ENCODE peak calls at places on chromosomes 16 and 17, in nine cellular contexts. One of them, this sample, is unnamed.
A peak's percentile ranks its signal among the peaks of the same experiment; 100 is the strongest.

GRCh38 chr17:8126306-8127066 is 2.6 kb upstream of the HES7 start:
- DNase-seq in body of pancreas: peak; percentile 56
- DNase-seq in caudate nucleus: peak; percentile 55
- DNase-seq in upper lobe of right lung: peak; percentile 74
- DNase-seq in cardiac muscle cell: no peak
- DNase-seq in adrenal gland: peak; percentile 45
- DNase-seq in lower lobe of right lung: no peak
- DNase-seq in right cardiac atrium: peak; percentile 77
- DNase-seq in SK-N-SH: peak; percentile 84
- DNase-seq in this sample: no peak

GRCh38 chr17:81409190-81409935 is 14.1 kb downstream of the BAHCC1 start:
- DNase-seq in SK-N-SH: peak; percentile 69
- DNase-seq in right cardiac atrium: no peak
- DNase-seq in body of pancreas: no peak
- DNase-seq in lower lobe of right lung: no peak
- DNase-seq in cardiac muscle cell: no peak
- DNase-seq in upper lobe of right lung: no peak
- DNase-seq in adrenal gland: peak; percentile 68
- DNase-seq in caudate nucleus: no peak
- DNase-seq in this sample: no peak

GRCh38 chr17:76444518-76445311 is 8.2 kb downstream of the UBE2O start:
- DNase-seq in upper lobe of right lung: no peak
- DNase-seq in adrenal gland: no peak
- DNase-seq in body of pancreas: no peak
- DNase-seq in caudate nucleus: no peak
- DNase-seq in right cardiac atrium: no peak
- DNase-seq in cardiac muscle cell: no peak
- DNase-seq in lower lobe of right lung: no peak
- DNase-seq in SK-N-SH: no peak
- DNase-seq in this sample: peak; percentile 42

GRCh38 chr16:48123104-48123788 is 32.5 kb downstream of the ABCC12 start:
- DNase-seq in SK-N-SH: no peak
- DNase-seq in upper lobe of right lung: no peak
- DNase-seq in caudate nucleus: no peak
- DNase-seq in cardiac muscle cell: peak; percentile 95
- DNase-seq in lower lobe of right lung: no peak
- DNase-seq in right cardiac atrium: no peak
- DNase-seq in adrenal gland: peak; percentile 83
- DNase-seq in body of pancreas: no peak
- DNase-seq in this sample: peak; percentile 66

GRCh38 chr17:78707016-78707415 is 75.1 kb downstream of the CYTH1 start:
- DNase-seq in SK-N-SH: peak; percentile 45
- DNase-seq in lower lobe of right lung: no peak
- DNase-seq in caudate nucleus: no peak
- DNase-seq in adrenal gland: no peak
- DNase-seq in cardiac muscle cell: no peak
- DNase-seq in right cardiac atrium: no peak
- DNase-seq in upper lobe of right lung: no peak
- DNase-seq in body of pancreas: no peak
- DNase-seq in this sample: no peak

GRCh38 chr16:18789850-18790706 is at the start of gene RPS15A:
- DNase-seq in cardiac muscle cell: peak; percentile 98
- DNase-seq in body of pancreas: peak; percentile 96
- DNase-seq in upper lobe of right lung: peak; percentile 94
- DNase-seq in SK-N-SH: peak; percentile 97
- DNase-seq in caudate nucleus: peak; percentile 90
- DNase-seq in lower lobe of right lung: peak; percentile 96
- DNase-seq in adrenal gland: peak; percentile 96
- DNase-seq in right cardiac atrium: peak; percentile 97
- DNase-seq in this sample: peak; percentile 95

GRCh38 chr16:76226011-76226410 is 51.2 kb upstream of the CNTNAP4 start:
- DNase-seq in body of pancreas: no peak
- DNase-seq in right cardiac atrium: no peak
- DNase-seq in adrenal gland: no peak
- DNase-seq in upper lobe of right lung: no peak
- DNase-seq in cardiac muscle cell: no peak
- DNase-seq in lower lobe of right lung: no peak
- DNase-seq in SK-N-SH: no peak
- DNase-seq in caudate nucleus: no peak
- DNase-seq in this sample: no peak

GRCh38 chr17:14712471-14713075 is 411.7 kb downstream of the HS3ST3B1 start:
- DNase-seq in cardiac muscle cell: peak; percentile 52
- DNase-seq in SK-N-SH: no peak
- DNase-seq in body of pancreas: no peak
- DNase-seq in right cardiac atrium: no peak
- DNase-seq in adrenal gland: no peak
- DNase-seq in lower lobe of right lung: no peak
- DNase-seq in caudate nucleus: no peak
- DNase-seq in upper lobe of right lung: no peak
- DNase-seq in this sample: no peak

GRCh38 chr17:50150354-50151040 is at the start of gene PPP1R9B:
- DNase-seq in upper lobe of right lung: no peak
- DNase-seq in SK-N-SH: peak; percentile 62
- DNase-seq in lower lobe of right lung: no peak
- DNase-seq in adrenal gland: no peak
- DNase-seq in body of pancreas: no peak
- DNase-seq in cardiac muscle cell: no peak
- DNase-seq in caudate nucleus: no peak
- DNase-seq in right cardiac atrium: peak; percentile 58
- DNase-seq in this sample: no peak

GRCh38 chr16:87956169-87956770 is 5.0 kb downstream of the BANP start:
- DNase-seq in adrenal gland: no peak
- DNase-seq in caudate nucleus: no peak
- DNase-seq in body of pancreas: no peak
- DNase-seq in right cardiac atrium: peak; percentile 65
- DNase-seq in cardiac muscle cell: peak; percentile 62
- DNase-seq in lower lobe of right lung: peak; percentile 62
- DNase-seq in SK-N-SH: no peak
- DNase-seq in upper lobe of right lung: no peak
- DNase-seq in this sample: peak; percentile 78

GRCh38 chr17:72332367-72332766 is 211.5 kb downstream of the SOX9 start:
- DNase-seq in adrenal gland: no peak
- DNase-seq in lower lobe of right lung: no peak
- DNase-seq in SK-N-SH: no peak
- DNase-seq in caudate nucleus: no peak
- DNase-seq in upper lobe of right lung: no peak
- DNase-seq in body of pancreas: no peak
- DNase-seq in right cardiac atrium: no peak
- DNase-seq in cardiac muscle cell: no peak
- DNase-seq in this sample: no peak

GRCh38 chr17:66644311-66644710 is 190.6 kb upstream of the CACNG5 start:
- DNase-seq in caudate nucleus: no peak
- DNase-seq in SK-N-SH: no peak
- DNase-seq in adrenal gland: no peak
- DNase-seq in right cardiac atrium: no peak
- DNase-seq in lower lobe of right lung: no peak
- DNase-seq in upper lobe of right lung: no peak
- DNase-seq in cardiac muscle cell: no peak
- DNase-seq in body of pancreas: no peak
- DNase-seq in this sample: no peak

GRCh38 chr16:79401782-79402181 is 198.8 kb downstream of the MAF start:
- DNase-seq in right cardiac atrium: no peak
- DNase-seq in caudate nucleus: no peak
- DNase-seq in cardiac muscle cell: no peak
- DNase-seq in body of pancreas: no peak
- DNase-seq in upper lobe of right lung: no peak
- DNase-seq in SK-N-SH: no peak
- DNase-seq in lower lobe of right lung: no peak
- DNase-seq in adrenal gland: no peak
- DNase-seq in this sample: no peak

DNA sequence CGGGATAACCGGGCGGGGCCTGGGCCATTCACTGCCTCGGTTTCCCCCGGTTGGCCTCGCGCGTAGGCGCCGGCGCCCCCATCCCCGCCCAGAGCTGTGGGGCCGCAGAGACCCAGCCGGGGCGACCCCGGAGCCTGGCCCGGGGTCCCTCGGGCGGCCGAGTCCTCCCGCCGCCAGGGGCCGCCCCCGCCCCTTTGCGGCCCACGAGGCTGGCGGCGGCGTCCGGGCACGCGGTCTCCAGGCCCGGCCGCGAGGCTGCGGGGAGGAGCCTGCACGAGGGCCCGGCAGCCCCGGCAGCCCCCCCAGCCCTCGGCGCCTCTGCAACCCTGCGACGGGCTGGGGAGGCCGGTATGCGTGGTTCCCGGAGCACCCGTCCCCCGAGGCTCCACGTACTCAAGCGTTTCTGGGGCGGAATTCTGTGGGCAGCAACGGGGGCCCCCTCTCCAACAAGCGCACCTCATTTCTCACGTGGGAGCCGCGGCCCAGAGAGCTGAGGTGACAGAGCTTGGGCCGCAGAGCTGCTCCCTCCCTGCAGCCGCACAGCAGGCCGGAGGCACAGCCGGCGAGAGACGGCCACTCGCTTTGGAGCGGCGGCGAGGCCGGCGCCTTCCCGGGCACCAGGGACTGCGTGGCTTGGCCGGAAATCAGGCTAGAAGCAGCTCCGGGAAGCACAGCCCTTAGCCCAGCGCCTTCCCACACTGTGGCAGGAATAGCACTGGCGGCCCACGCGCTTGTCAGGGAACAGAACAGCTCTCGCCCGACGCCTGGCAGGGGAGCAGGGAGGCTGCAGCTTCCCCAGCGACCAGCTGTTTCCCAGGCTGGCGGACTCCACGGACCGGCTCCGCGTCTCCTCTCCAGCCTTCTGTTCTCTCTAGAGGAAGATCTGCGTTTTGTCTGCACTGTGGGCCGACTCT is 860 bp upstream of the LIMD2 start:
- DNase-seq in lower lobe of right lung: peak; percentile 67
- DNase-seq in SK-N-SH: peak; percentile 97
- DNase-seq in upper lobe of right lung: peak; percentile 80
- DNase-seq in adrenal gland: peak; percentile 49
- DNase-seq in right cardiac atrium: peak; percentile 93
- DNase-seq in cardiac muscle cell: peak; percentile 82
- DNase-seq in body of pancreas: peak; percentile 47
- DNase-seq in caudate nucleus: peak; percentile 15
- DNase-seq in this sample: peak; percentile 93
- H3K27ac ChIP-seq in lower lobe of right lung: peak overlapping the region; percentile 84
- H3K27ac ChIP-seq in SK-N-SH: peak overlapping the region; percentile 64
- H3K27ac ChIP-seq in upper lobe of right lung: peak overlapping the region; percentile 76
- H3K27ac ChIP-seq in adrenal gland: peak overlapping the region; percentile 50
- H3K27ac ChIP-seq in right cardiac atrium: peak overlapping the region; percentile 77
- H3K27ac ChIP-seq in cardiac muscle cell: peak overlapping the region; percentile 37
- H3K27ac ChIP-seq in body of pancreas: no peak overlapping the region
- H3K27ac ChIP-seq in caudate nucleus: peak overlapping the region; percentile 82
- H3K27ac ChIP-seq in this sample: peak overlapping the region; percentile 7

DNA sequence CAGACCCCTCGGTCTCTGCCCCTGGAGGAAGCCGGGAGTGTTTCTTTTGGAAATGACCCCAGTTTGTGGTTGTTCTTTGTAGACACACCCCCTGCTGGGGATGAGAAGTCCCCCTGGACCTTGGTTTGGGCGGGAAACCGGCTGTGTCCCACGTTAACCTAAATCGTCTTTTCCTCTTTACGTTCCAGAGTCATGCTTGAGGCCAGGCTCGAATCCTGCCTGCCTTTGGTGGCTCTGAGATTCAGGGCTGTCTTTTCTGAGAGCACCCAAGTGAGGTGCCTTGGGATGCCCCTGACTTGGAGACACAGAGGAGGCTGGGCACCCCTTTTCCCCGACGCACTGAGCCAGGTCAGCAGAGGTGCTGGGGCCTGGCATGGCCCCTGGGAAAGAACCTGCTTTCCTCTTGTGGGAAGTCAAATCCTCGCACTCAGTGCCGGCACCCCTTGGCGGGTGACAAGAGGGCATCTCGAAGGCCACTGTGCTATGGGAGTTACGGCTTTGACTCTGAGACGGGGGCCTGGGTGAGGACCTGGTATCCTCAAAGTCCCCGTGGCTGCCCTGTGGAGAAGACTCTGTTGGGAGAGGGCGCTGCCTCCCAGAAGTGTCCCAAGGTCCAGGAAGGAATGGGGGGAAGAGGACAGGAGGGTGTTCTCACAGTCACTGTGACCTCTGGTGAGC is 116.8 kb downstream of the METRNL start:
- DNase-seq in upper lobe of right lung: peak; percentile 62
- DNase-seq in body of pancreas: peak; percentile 3
- DNase-seq in caudate nucleus: no peak
- DNase-seq in lower lobe of right lung: peak; percentile 36
- DNase-seq in adrenal gland: no peak
- DNase-seq in right cardiac atrium: peak; percentile 65
- DNase-seq in cardiac muscle cell: peak; percentile 55
- DNase-seq in SK-N-SH: no peak
- DNase-seq in this sample: peak; percentile 75
- H3K27ac ChIP-seq in upper lobe of right lung: no peak overlapping the region
- H3K27ac ChIP-seq in body of pancreas: no peak overlapping the region
- H3K27ac ChIP-seq in caudate nucleus: no peak overlapping the region
- H3K27ac ChIP-seq in lower lobe of right lung: no peak overlapping the region
- H3K27ac ChIP-seq in adrenal gland: no peak overlapping the region
- H3K27ac ChIP-seq in right cardiac atrium: no peak overlapping the region
- H3K27ac ChIP-seq in cardiac muscle cell: no peak overlapping the region
- H3K27ac ChIP-seq in SK-N-SH: peak overlapping the region; percentile 8
- H3K27ac ChIP-seq in this sample: no peak overlapping the region

GRCh38 chr17:13415877-13416416 is 185.8 kb downstream of the HS3ST3A1 start:
- DNase-seq in right cardiac atrium: peak; percentile 64
- DNase-seq in cardiac muscle cell: peak; percentile 71
- DNase-seq in lower lobe of right lung: peak; percentile 64
- DNase-seq in adrenal gland: peak; percentile 88
- DNase-seq in body of pancreas: peak; percentile 40
- DNase-seq in caudate nucleus: no peak
- DNase-seq in SK-N-SH: peak; percentile 74
- DNase-seq in upper lobe of right lung: peak; percentile 70
- DNase-seq in this sample: no peak
- H3K27ac ChIP-seq in right cardiac atrium: no peak overlapping the region
- H3K27ac ChIP-seq in cardiac muscle cell: peak overlapping the region; percentile 46
- H3K27ac ChIP-seq in lower lobe of right lung: no peak overlapping the region
- H3K27ac ChIP-seq in adrenal gland: no peak overlapping the region
- H3K27ac ChIP-seq in body of pancreas: no peak overlapping the region
- H3K27ac ChIP-seq in caudate nucleus: no peak overlapping the region
- H3K27ac ChIP-seq in SK-N-SH: peak overlapping the region; percentile 67
- H3K27ac ChIP-seq in upper lobe of right lung: no peak overlapping the region
- H3K27ac ChIP-seq in this sample: no peak overlapping the region

GRCh38 chr16:15636392-15636873 is 6.5 kb downstream of the MARF1 start:
- DNase-seq in caudate nucleus: no peak
- DNase-seq in right cardiac atrium: no peak
- DNase-seq in SK-N-SH: no peak
- DNase-seq in lower lobe of right lung: no peak
- DNase-seq in adrenal gland: no peak
- DNase-seq in body of pancreas: no peak
- DNase-seq in upper lobe of right lung: no peak
- DNase-seq in cardiac muscle cell: no peak
- DNase-seq in this sample: no peak
- H3K27ac ChIP-seq in caudate nucleus: peak overlapping the region; percentile 18
- H3K27ac ChIP-seq in right cardiac atrium: no peak overlapping the region
- H3K27ac ChIP-seq in SK-N-SH: no peak overlapping the region
- H3K27ac ChIP-seq in lower lobe of right lung: peak overlapping the region; percentile 4
- H3K27ac ChIP-seq in adrenal gland: no peak overlapping the region
- H3K27ac ChIP-seq in body of pancreas: no peak overlapping the region
- H3K27ac ChIP-seq in upper lobe of right lung: no peak overlapping the region
- H3K27ac ChIP-seq in cardiac muscle cell: no peak overlapping the region
- H3K27ac ChIP-seq in this sample: no peak overlapping the region

GRCh38 chr16:17278988-17279387 is 191.8 kb downstream of the XYLT1 start:
- DNase-seq in right cardiac atrium: no peak
- DNase-seq in lower lobe of right lung: no peak
- DNase-seq in body of pancreas: peak; percentile 89
- DNase-seq in caudate nucleus: no peak
- DNase-seq in SK-N-SH: no peak
- DNase-seq in upper lobe of right lung: no peak
- DNase-seq in adrenal gland: peak; percentile 80
- DNase-seq in cardiac muscle cell: no peak
- DNase-seq in this sample: no peak
- H3K27ac ChIP-seq in right cardiac atrium: no peak overlapping the region
- H3K27ac ChIP-seq in lower lobe of right lung: no peak overlapping the region
- H3K27ac ChIP-seq in body of pancreas: peak overlapping the region; percentile 66
- H3K27ac ChIP-seq in caudate nucleus: no peak overlapping the region
- H3K27ac ChIP-seq in SK-N-SH: no peak overlapping the region
- H3K27ac ChIP-seq in upper lobe of right lung: no peak overlapping the region
- H3K27ac ChIP-seq in adrenal gland: peak overlapping the region; percentile 13
- H3K27ac ChIP-seq in cardiac muscle cell: no peak overlapping the region
- H3K27ac ChIP-seq in this sample: no peak overlapping the region